ENCODE peak calls at places on chromosome 14, in six cellular contexts. J is nephron progenitor cell, K is epithelial cell of esophagus, C is mesendoderm, P is left ventricle myocardium inferior, A is EL. I is an unnamed sample.

GRCh38 chr14:68910540-68910939 is 68.6 kb downstream of the ACTN1 start:
- DNase-seq in J (no peak), P (no peak), C (no peak), A (no peak), K (no peak), I (peak; percentile 53)

GRCh38 chr14:54785111-54785777 is 117.4 kb downstream of the GCH1 start:
- DNase-seq in K (no peak), P (peak; percentile 48), A (no peak), C (no peak), J (no peak), I (no peak)

GRCh38 chr14:79552778-79553177 is 658.5 kb downstream of the DIO2 start:
- DNase-seq in P (no peak), J (peak; percentile 19), C (peak; percentile 91), A (peak; percentile 47), K (no peak), I (no peak)

GRCh38 chr14:69346710-69347109 is 51.4 kb downstream of the ERH start:
- DNase-seq in C (peak; percentile 77), J (peak; percentile 75), K (peak; percentile 15), A (peak; percentile 38), P (peak; percentile 29), I (no peak)

GRCh38 chr14:31229638-31230229 is 22.1 kb upstream of the HECTD1 start:
- DNase-seq in C (peak; percentile 90), A (peak; percentile 88), J (no peak), P (peak; percentile 41), K (peak; percentile 98), I (peak; percentile 93)

GRCh38 chr14:80987235-80988032 is 32.0 kb downstream of the TSHR start:
- DNase-seq in A (peak; percentile 70), C (peak; percentile 83), K (peak; percentile 84), P (peak; percentile 20), J (peak; percentile 72), I (peak; percentile 59)

GRCh38 chr14:58077621-58078020 is 74.4 kb downstream of the ARMH4 start:
- DNase-seq in J (no peak), P (no peak), K (no peak), C (no peak), A (peak; percentile 64), I (no peak)

GRCh38 chr14:24481622-24482324 is 26.3 kb downstream of the CMA1 start:
- DNase-seq in A (peak; percentile 36), J (peak; percentile 74), P (no peak), C (peak; percentile 88), K (peak; percentile 57), I (peak; percentile 12)

GRCh38 chr14:54839681-54840080 is 62.9 kb downstream of the GCH1 start:
- DNase-seq in K (no peak), P (no peak), C (no peak), A (no peak), J (no peak), I (no peak)

I was measured in brain microvascular endothelial cell.